ENCODE peak calls at places on chromosomes 1 and 21, in four cellular contexts. X is C1 segment of cervical spinal cord, T is KG1, F is SW 1271. C is an unnamed sample.

GRCh38 chr1:151134396-151134795 is 12.0 kb downstream of the SEMA6C start:
- DNase-seq in X (no peak), T (no peak), F (no peak), C (no peak)

GRCh38 chr1:173573596-173573995 is 29.3 kb downstream of the SLC9C2 start:
- DNase-seq in X (no peak), T (no peak), F (no peak), C (no peak)

GRCh38 chr21:29423521-29423920 is 124.8 kb downstream of the BACH1 start:
- DNase-seq in X (no peak), T (no peak), F (no peak), C (no peak)

GRCh38 chr1:224498574-224499170 is 64.1 kb upstream of the WDR26 start:
- DNase-seq in X (no peak), T (no peak), F (peak), C (no peak)

GRCh38 chr21:35072960-35073359 is 23.9 kb upstream of the RUNX1 start:
- DNase-seq in X (no peak), T (no peak), F (no peak), C (no peak)

GRCh38 chr1:193346085-193346484 is 159.7 kb upstream of the B3GALT2 start:
- DNase-seq in X (no peak), T (no peak), F (no peak), C (no peak)

GRCh38 chr1:2174348-2175054 is 20.1 kb downstream of the FAAP20 start:
- DNase-seq in X (peak), T (peak), F (peak), C (no peak)

GRCh38 chr1:58768971-58769808 is 14.7 kb downstream of the JUN start:
- DNase-seq in X (peak), T (no peak), F (peak), C (no peak)

GRCh38 chr1:115807723-115808122 is 33.2 kb downstream of the NHLH2 start:
- DNase-seq in X (no peak), T (peak), F (peak), C (no peak)

GRCh38 chr1:231232870-231233734 is 7.9 kb upstream of the GNPAT start:
- DNase-seq in X (no peak), T (no peak), F (no peak), C (no peak)

GRCh38 chr1:177847843-177848242 is 122.0 kb downstream of the SEC16B start:
- DNase-seq in X (no peak), T (no peak), F (no peak), C (no peak)

GRCh38 chr1:157001304-157001703 is 44.2 kb downstream of the ARHGEF11 start:
- DNase-seq in X (no peak), T (no peak), F (no peak), C (no peak)

GRCh38 chr21:37655601-37656300 is 260.5 kb downstream of the KCNJ6 start:
- DNase-seq in X (no peak), T (no peak), F (no peak), C (no peak)

GRCh38 chr1:1599030-1599916 is 662 bp downstream of the FNDC10 start:
- DNase-seq in X (no peak), T (no peak), F (no peak), C (peak)

GRCh38 chr21:42581676-42582371 is 68.2 kb downstream of the SLC37A1 start:
- DNase-seq in X (no peak), T (no peak), F (no peak), C (no peak)

GRCh38 chr1:65725064-65725463 is 67.6 kb upstream of the PDE4B start:
- DNase-seq in X (no peak), T (no peak), F (no peak), C (no peak)

GRCh38 chr1:8204823-8205222 is 113.1 kb upstream of the SLC45A1 start:
- DNase-seq in X (no peak), T (no peak), F (no peak), C (no peak)

GRCh38 chr1:40625076-40625475 is 40.4 kb downstream of the RIMS3 start:
- DNase-seq in X (no peak), T (no peak), F (no peak), C (no peak)

GRCh38 chr1:46533179-46533864 is 18.1 kb downstream of the KNCN start:
- DNase-seq in X (no peak), T (no peak), F (peak), C (peak)

C was measured in CD4-positive, alpha-beta T cell.